ENCODE peak calls at places on chromosomes 7 and 10, in six cellular contexts. T is GM23248, P is HCT116, W is SK-N-SH, N is PC-3, R is MM.1S. Z is an unnamed sample.
A peak's percentile ranks its signal among the peaks of the same experiment; 100 is the strongest.

GRCh38 chr10:99339077-99339476 is 9.9 kb downstream of the CNNM1 start:
- DNase-seq in R (no peak), N (peak; percentile 84), W (no peak), T (peak; percentile 56), P (no peak), Z (no peak)

GRCh38 chr10:5557799-5558771 is 33.3 kb downstream of the CALML3 start:
- DNase-seq in P (no peak), R (no peak), W (no peak), N (no peak), T (no peak), Z (peak; percentile 37)

GRCh38 chr10:102710604-102711003 is 3.6 kb downstream of the ARL3 start:
- DNase-seq in R (no peak), T (peak; percentile 79), N (peak; percentile 48), W (no peak), P (no peak), Z (no peak)

GRCh38 chr7:9937944-9938631 is 1035.6 kb upstream of the PHF14 start:
- DNase-seq in R (no peak), T (peak; percentile 2), P (no peak), N (peak; percentile 36), W (no peak), Z (no peak)

GRCh38 chr10:68550747-68551411 is 9.3 kb upstream of the TET1 start:
- DNase-seq in N (peak; percentile 90), P (peak; percentile 81), R (peak; percentile 76), T (peak; percentile 88), W (peak; percentile 71), Z (peak; percentile 87)

GRCh38 chr7:151000886-151001495 is 10.2 kb downstream of the NOS3 start:
- DNase-seq in W (no peak), P (no peak), T (no peak), N (no peak), R (no peak), Z (no peak)

GRCh38 chr10:48623607-48624132 is 18.8 kb upstream of the ARHGAP22 start:
- DNase-seq in N (no peak), P (no peak), T (peak; percentile 67), R (no peak), W (no peak), Z (no peak)

GRCh38 chr7:21128418-21128817 is 299.5 kb upstream of the SP4 start:
- DNase-seq in T (no peak), R (no peak), W (no peak), N (peak; percentile 77), P (no peak), Z (peak; percentile 27)

GRCh38 chr7:50302486-50303081 is 1.9 kb upstream of the IKZF1 start:
- DNase-seq in R (no peak), P (no peak), T (no peak), N (no peak), W (no peak), Z (no peak)

GRCh38 chr10:26474062-26474461 is 35.9 kb downstream of the APBB1IP start:
- DNase-seq in T (peak; percentile 89), R (no peak), N (no peak), P (no peak), W (no peak), Z (no peak)

GRCh38 chr10:77594171-77594783 is 43.3 kb downstream of the KCNMA1 start:
- DNase-seq in T (no peak), P (no peak), W (no peak), N (no peak), R (no peak), Z (no peak)

GRCh38 chr7:98520356-98520932 is 96.6 kb upstream of the NPTX2 start:
- DNase-seq in T (no peak), P (peak; percentile 3), N (no peak), R (no peak), W (peak; percentile 64), Z (no peak)

GRCh38 chr10:49448924-49449323 is 53.0 kb upstream of the DRGX start:
- DNase-seq in W (no peak), N (no peak), T (peak; percentile 26), P (no peak), R (no peak), Z (no peak)

DNA sequence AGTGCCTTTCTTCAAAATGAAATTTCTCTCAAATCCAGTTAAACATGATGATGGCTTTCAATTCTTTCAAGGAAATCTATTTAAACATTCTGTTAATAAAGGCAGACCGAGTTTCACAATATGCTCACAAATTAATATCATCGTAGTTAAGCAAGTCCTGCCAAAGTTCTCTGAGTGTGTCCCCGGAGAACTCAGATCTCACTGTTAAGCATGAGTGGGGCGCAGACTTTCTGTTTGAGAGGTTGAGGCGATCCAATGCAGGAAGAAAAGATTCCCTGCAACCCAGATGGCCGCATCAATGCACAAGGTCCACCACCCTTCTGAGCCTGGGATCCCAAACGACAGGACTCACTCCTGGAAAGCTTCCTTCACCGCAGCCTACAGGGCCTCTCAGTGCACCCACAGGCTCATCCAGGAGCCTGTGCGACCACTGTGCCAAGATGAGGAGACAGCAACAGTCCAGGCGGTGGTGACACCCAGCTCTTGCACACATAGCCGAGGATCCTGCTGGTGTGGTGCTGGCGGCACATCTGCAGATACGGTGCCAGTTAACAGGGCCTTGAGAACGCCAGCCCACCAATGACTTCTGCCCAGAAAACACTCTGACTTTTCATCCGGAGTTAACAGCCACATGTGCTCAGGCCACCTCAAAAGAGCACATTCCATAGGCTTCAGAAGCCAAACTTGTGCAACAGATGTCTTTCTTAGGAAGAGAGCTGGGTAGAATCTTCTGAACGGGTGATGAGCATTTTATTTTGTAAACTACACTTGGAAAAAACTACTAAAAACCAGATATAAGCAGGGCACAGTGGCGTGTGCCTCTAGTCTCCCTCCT is 102.1 kb downstream of the ZRANB1 start:
- DNase-seq in T (peak; percentile 61), P (no peak), N (no peak), R (no peak), W (no peak), Z (no peak)
- H3K9ac ChIP-seq in T (peak overlapping the region; percentile 31), P (peak overlapping the region; percentile 4), N (no peak overlapping the region), R (no peak overlapping the region), W (no peak overlapping the region), Z (no peak overlapping the region)

GRCh38 chr10:100364147-100364546 is 17.1 kb downstream of the SCD start:
- DNase-seq in R (no peak), N (no peak), T (no peak), P (no peak), W (no peak), Z (no peak)

GRCh38 chr10:100360234-100360633 is 13.2 kb downstream of the SCD start:
- DNase-seq in R (no peak), T (no peak), W (no peak), P (no peak), N (no peak), Z (no peak)

GRCh38 chr10:100368721-100369120 is 21.7 kb downstream of the SCD start:
- DNase-seq in N (no peak), T (no peak), P (no peak), W (no peak), R (no peak), Z (no peak)

GRCh38 chr10:100362570-100363496 is 15.8 kb downstream of the SCD start:
- DNase-seq in R (no peak), W (no peak), T (no peak), N (no peak), P (no peak), Z (no peak)

DNA sequence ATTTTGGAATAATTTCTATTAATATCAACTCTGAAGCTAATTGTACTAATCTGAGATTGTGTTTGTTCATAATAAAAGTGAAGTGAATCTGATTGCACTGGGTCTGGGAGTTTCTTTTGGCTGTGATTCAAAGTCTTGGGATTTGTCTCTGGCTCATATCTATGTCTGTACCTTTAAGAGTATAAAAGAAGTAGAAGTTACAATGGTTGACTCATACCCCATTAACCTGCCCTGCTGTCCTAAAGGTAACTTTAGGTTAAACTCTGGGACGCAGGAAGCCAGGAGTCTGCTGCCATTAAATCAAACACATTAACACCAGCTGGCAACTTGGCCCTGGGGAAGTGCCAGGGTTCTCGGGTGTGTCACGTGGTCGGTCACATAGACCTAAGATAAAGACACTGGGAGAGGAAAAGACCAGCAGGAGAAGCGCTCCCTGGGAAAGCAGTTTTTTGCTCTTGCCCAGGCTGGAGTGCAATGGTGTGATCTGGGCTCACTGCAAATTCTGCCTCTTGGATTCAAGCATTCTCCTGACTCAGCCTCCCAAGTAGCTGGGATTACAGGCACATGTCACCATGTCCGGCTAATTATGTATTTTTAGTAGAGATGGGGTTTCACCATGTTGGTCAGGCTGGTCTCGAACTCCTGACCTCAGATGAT is 17.8 kb downstream of the SCD start:
- DNase-seq in N (peak; percentile 86), W (peak; percentile 58), R (no peak), P (peak; percentile 95), T (peak; percentile 43), Z (no peak)
- TF ChIP-seq EZH2phosphoT487 in N (no peak), W (no peak), R (no peak), P (no peak), T (no peak), Z (no peak)

DNA sequence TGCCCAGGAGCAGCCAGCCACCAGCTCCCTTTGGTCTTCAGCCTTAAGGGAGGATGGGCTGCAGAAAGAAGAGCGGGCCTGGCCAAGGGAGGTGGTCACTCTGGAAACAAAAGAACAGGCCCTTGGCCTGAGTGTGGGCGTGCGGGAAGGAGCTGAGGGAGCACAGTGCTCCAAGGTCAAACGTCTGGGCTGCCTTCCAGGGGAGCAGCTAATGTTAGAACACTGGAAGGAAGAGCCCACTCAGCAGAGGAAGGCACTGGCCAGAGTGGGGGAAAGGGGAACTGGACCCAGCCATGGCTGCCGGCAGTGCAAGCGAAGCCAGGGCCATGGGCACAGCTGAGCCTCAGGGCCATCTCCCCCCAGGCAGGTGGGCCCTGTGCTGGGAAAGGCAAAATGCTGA is 42.7 kb downstream of the FAM53B start:
- DNase-seq in P (no peak), T (peak; percentile 14), R (no peak), W (no peak), N (no peak), Z (no peak)
- H2AFZ ChIP-seq in P (no peak overlapping the region), T (no peak overlapping the region), R (no peak overlapping the region), W (no peak overlapping the region), N (no peak overlapping the region), Z (no peak overlapping the region)

GRCh38 chr7:123558506-123558874 is 872 bp upstream of the NDUFA5 start:
- DNase-seq in T (no peak), R (no peak), P (no peak), N (no peak), W (no peak), Z (no peak)
- H3K9ac ChIP-seq in T (peak overlapping the region; percentile 89), R (peak overlapping the region; percentile 91), P (peak overlapping the region; percentile 97), N (peak overlapping the region; percentile 34), W (peak overlapping the region; percentile 83), Z (no peak overlapping the region)

DNA sequence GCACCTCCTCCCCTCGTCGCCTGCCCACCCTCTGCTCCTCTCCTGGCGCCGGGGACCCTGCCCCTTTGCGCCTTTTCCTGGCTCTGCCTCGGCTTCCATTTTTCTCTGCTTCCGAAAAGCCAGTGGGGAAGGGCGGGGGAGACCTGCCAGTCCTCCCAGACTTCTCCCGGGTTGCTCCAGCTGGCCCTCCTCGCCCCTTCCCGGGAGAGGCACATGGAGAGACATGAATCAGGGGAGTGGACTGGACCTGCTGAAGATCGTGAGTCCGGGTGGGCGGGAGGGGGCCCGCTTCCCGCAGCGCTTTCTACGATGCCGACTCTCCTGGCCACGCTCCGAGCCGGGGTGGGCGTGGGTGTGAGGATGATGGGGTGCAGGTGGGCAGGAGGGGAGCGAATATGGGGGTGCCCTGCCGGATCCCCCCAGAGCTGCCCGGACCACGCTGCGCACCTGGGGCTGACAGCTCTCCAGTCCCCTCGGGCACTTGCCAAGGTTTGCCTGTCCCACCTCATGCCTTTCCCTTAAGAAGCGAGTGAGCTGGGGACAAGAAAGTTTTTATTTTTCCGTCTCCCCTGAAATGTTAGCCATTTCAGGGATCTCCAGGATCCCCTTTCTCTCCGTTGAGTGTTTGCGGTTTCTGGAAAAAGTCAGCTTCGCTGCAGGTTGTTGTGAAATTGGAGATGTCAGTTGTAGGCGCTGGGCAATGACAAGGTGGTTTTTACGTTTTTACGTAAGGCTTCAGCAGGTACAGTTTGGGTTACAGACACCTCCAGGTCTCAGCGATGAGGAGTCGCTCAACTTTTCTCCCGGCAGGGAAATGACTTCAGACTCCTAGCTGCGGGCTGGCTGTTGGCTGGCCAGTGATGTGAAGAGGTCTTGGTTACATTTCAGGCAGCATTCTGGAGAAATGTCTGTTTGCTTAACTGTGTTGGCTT is 999 bp downstream of the CACNB2 start:
- DNase-seq in T (no peak), W (peak; percentile 75), R (no peak), N (peak; percentile 4), P (no peak), Z (peak; percentile 13)
- TF ChIP-seq EZH2phosphoT487 in T (no peak), W (no peak), R (no peak), N (no peak), P (no peak), Z (no peak)